ENCODE peak calls at places on chromosomes 1 and 21, in seven cellular contexts. V, P, C, T, K, Z and S are unnamed samples.

GRCh38 chr1:8443558-8444194 is 125.8 kb downstream of the SLC45A1 start:
- DNase-seq in Z (no peak), P (no peak), V (peak; percentile 90), T (no peak), K (no peak), C (no peak), S (no peak)

GRCh38 chr1:47332779-47333577 is 612 bp upstream of the CMPK1 start:
- DNase-seq in Z (no peak), T (no peak), K (no peak), C (no peak), V (no peak), P (peak; percentile 60), S (no peak)

GRCh38 chr1:23449306-23449705 is 24.8 kb upstream of the TCEA3 start:
- DNase-seq in V (no peak), Z (no peak), T (no peak), P (no peak), K (no peak), C (no peak), S (no peak)

GRCh38 chr1:42950146-42950480 is 8.6 kb downstream of the SLC2A1 start:
- DNase-seq in Z (no peak), P (no peak), T (no peak), K (no peak), V (no peak), C (no peak), S (no peak)

GRCh38 chr1:25703671-25704637 is 87.4 kb downstream of the MAN1C1 start:
- DNase-seq in C (no peak), P (no peak), Z (peak; percentile 70), T (no peak), K (no peak), V (no peak), S (no peak)

GRCh38 chr1:54808443-54809207 is 7.5 kb upstream of the TTC22 start:
- DNase-seq in K (no peak), P (no peak), V (no peak), Z (no peak), T (no peak), C (no peak), S (no peak)

GRCh38 chr1:31346882-31347281 is 26.0 kb downstream of the FABP3 start:
- DNase-seq in Z (no peak), T (no peak), V (no peak), C (no peak), K (no peak), P (no peak), S (no peak)

GRCh38 chr1:15945832-15946448 is 30.0 kb downstream of the ZBTB17 start:
- DNase-seq in V (no peak), C (peak; percentile 68), P (no peak), Z (no peak), K (peak; percentile 71), T (no peak), S (no peak)

GRCh38 chr1:204130989-204131892 is 20.6 kb downstream of the ETNK2 start:
- DNase-seq in C (no peak), P (no peak), K (peak; percentile 31), Z (peak; percentile 63), T (no peak), V (no peak), S (no peak)

GRCh38 chr1:230408971-230409370 is 17.2 kb downstream of the PGBD5 start:
- DNase-seq in T (no peak), C (no peak), K (no peak), Z (no peak), P (no peak), V (no peak), S (no peak)

GRCh38 chr1:161502181-161502580 is 3.1 kb upstream of the FCGR2A start:
- DNase-seq in V (no peak), Z (no peak), K (no peak), T (no peak), C (no peak), P (no peak), S (no peak)

GRCh38 chr1:231093158-231093922 is 53.3 kb upstream of the FAM89A start:
- DNase-seq in K (no peak), V (no peak), Z (no peak), C (no peak), P (no peak), T (no peak), S (no peak)

GRCh38 chr1:80994934-80995333 is 805.8 kb upstream of the ADGRL2 start:
- DNase-seq in P (no peak), V (peak; percentile 8), C (no peak), K (no peak), T (no peak), Z (no peak), S (no peak)

GRCh38 chr1:11719313-11720032 is 16.5 kb upstream of the AGTRAP start:
- DNase-seq in C (peak; percentile 93), P (peak; percentile 89), V (no peak), K (peak; percentile 88), Z (peak; percentile 82), T (peak; percentile 85), S (no peak)
- H3K4me3 ChIP-seq in C (peak overlapping the region; percentile 42), P (peak overlapping the region; percentile 38), V (no peak overlapping the region), K (peak overlapping the region; percentile 32), Z (peak overlapping the region; percentile 36), T (peak overlapping the region; percentile 66), S (peak overlapping the region; percentile 0)

GRCh38 chr21:42596657-42597056 is 56.8 kb upstream of the PDE9A start:
- DNase-seq in P (no peak), C (no peak), T (no peak), K (no peak), V (no peak), Z (no peak), S (no peak)
- H3K4me1 ChIP-seq in P (no peaks in the 10 kb centered on the region), C (no peaks in the 10 kb centered on the region), T (no peaks in the 10 kb centered on the region), K (peaks cover 10% of the 10 kb centered on the region), V (peaks cover 12% of the 10 kb centered on the region), Z (no peaks in the 10 kb centered on the region), S (peaks cover 1% of the 10 kb centered on the region)

DNA sequence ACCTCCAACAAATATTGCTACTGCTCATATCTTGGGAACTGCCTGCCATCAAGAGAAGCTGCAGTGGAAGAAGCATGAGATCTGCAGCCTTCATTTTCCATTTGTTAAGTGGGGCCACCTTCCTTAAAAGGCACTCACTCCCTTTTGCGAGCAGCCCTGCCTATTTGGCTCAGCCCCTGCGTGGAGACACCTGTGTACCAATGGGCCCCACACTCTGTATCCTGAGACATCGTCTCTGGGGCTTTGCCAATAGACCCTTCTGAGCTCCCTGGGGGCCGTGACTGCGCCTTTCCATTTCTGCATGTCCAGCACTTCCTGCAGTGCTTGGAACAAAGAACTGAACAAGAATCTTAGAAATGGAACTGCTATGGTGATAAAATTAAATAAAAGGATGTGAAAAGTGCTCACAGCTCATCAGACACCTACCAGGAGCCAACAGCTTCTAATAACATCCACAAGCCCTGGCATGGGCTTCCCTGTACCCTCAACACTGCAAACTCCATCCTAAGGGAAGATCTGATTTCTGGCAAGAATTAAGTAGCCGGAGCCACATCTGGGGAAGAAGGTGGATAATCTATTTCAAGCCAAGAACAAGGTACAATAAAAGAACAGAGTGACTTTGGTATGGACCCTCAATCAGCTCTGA is 36.7 kb downstream of the PARP1 start:
- DNase-seq in K (no peak), P (no peak), Z (no peak), C (no peak), V (no peak), T (no peak), S (no peak)
- H3K36me3 ChIP-seq in K (peaks cover 80% of the 10 kb centered on the region), P (peaks cover 98% of the 10 kb centered on the region), Z (peaks cover 91% of the 10 kb centered on the region), C (peaks cover 66% of the 10 kb centered on the region), V (peaks cover 100% of the 10 kb centered on the region), T (peaks cover 65% of the 10 kb centered on the region), S (peaks cover 59% of the 10 kb centered on the region)

GRCh38 chr1:22143065-22143514 is at the start of gene WNT4:
- DNase-seq in P (peak; percentile 81), C (peak; percentile 81), T (no peak), Z (peak; percentile 92), K (peak; percentile 91), V (no peak), S (no peak)

GRCh38 chr1:22142315-22143064 is 407 bp downstream of the WNT4 start:
- DNase-seq in P (no peak), C (peak; percentile 72), K (peak; percentile 89), Z (peak; percentile 82), V (no peak), T (no peak), S (no peak)

GRCh38 chr1:22141948-22142314 is 966 bp downstream of the WNT4 start:
- DNase-seq in V (no peak), K (no peak), Z (peak; percentile 74), P (no peak), T (no peak), C (no peak), S (no peak)

GRCh38 chr1:22140681-22141080 is 2.2 kb downstream of the WNT4 start:
- DNase-seq in P (no peak), K (no peak), Z (no peak), C (no peak), T (no peak), V (no peak), S (no peak)

GRCh38 chr1:22141493-22141892 is 1.4 kb downstream of the WNT4 start:
- DNase-seq in P (no peak), Z (no peak), V (no peak), T (no peak), K (no peak), C (no peak), S (no peak)
- H3K4me3 ChIP-seq in P (peak overlapping the region; percentile 54), Z (no peak overlapping the region), V (peak overlapping the region; percentile 45), T (no peak overlapping the region), K (peak overlapping the region; percentile 58), C (no peak overlapping the region), S (peak overlapping the region; percentile 29)

GRCh38 chr1:39081266-39082139 is 55.4 kb downstream of the NDUFS5 start:
- DNase-seq in P (peak; percentile 72), V (no peak), T (no peak), Z (peak; percentile 89), K (peak; percentile 90), C (no peak), S (no peak)
- H3K4me1 ChIP-seq in P (peaks cover 8% of the 10 kb centered on the region), V (peaks cover 13% of the 10 kb centered on the region), T (no peaks in the 10 kb centered on the region), Z (peaks cover under 1% of the 10 kb centered on the region), K (peaks cover 17% of the 10 kb centered on the region), C (no peaks in the 10 kb centered on the region), S (peaks cover 5% of the 10 kb centered on the region)

GRCh38 chr21:44083631-44084291 is 23.4 kb upstream of the PWP2 start:
- DNase-seq in K (no peak), C (peak; percentile 78), V (no peak), Z (no peak), P (peak; percentile 57), T (peak; percentile 50), S (no peak)
- H3K36me3 ChIP-seq in K (peaks cover 52% of the 10 kb centered on the region), C (peaks cover 50% of the 10 kb centered on the region), V (peaks cover 99% of the 10 kb centered on the region), Z (peaks cover 88% of the 10 kb centered on the region), P (peaks cover 88% of the 10 kb centered on the region), T (peaks cover 23% of the 10 kb centered on the region), S (peaks cover 33% of the 10 kb centered on the region)